ENCODE peak calls at places on chromosomes 12 and 14, in five cellular contexts. C, T, G, V and S are unnamed samples.

GRCh38 chr14:72605921-72606220 is 288.0 kb downstream of the DPF3 start:
- DNase-seq in C (no peak), T (no peak), G (no peak), V (no peak), S (no peak)

GRCh38 chr14:50038398-50039119 is 77.8 kb downstream of the VCPKMT start:
- DNase-seq in C (no peak), T (no peak), G (peak; percentile 91), V (no peak), S (no peak)

GRCh38 chr12:6827982-6828670 is at the start of gene P3H3:
- DNase-seq in C (peak; percentile 46), T (peak; percentile 58), G (peak; percentile 69), V (peak; percentile 71), S (no peak)

GRCh38 chr12:114873656-114874055 is 189.7 kb upstream of the TBX3 start:
- DNase-seq in C (no peak), T (no peak), G (no peak), V (no peak), S (no peak)

GRCh38 chr12:59650594-59651229 is 54.9 kb downstream of the SLC16A7 start:
- DNase-seq in C (peak; percentile 3), T (no peak), G (peak; percentile 7), V (peak; percentile 14), S (no peak)

GRCh38 chr14:39488600-39488999 is 56.4 kb upstream of the FBXO33 start:
- DNase-seq in C (no peak), T (no peak), G (peak; percentile 14), V (no peak), S (no peak)

GRCh38 chr12:124416516-124417395 is 121.9 kb downstream of the RFLNA start:
- DNase-seq in C (no peak), T (no peak), G (no peak), V (no peak), S (no peak)

GRCh38 chr12:52646613-52647012 is 5.4 kb downstream of the KRT2 start:
- DNase-seq in C (no peak), T (no peak), G (no peak), V (no peak), S (no peak)

GRCh38 chr14:75011356-75012097 is 8.8 kb downstream of the EIF2B2 start:
- DNase-seq in C (no peak), T (no peak), G (peak; percentile 62), V (no peak), S (no peak)

GRCh38 chr12:86389949-86390348 is 133.8 kb upstream of the MGAT4C start:
- DNase-seq in C (no peak), T (no peak), G (no peak), V (no peak), S (no peak)

GRCh38 chr12:57319678-57320469 is 68.9 kb upstream of the STAC3 start:
- DNase-seq in C (no peak), T (no peak), G (no peak), V (no peak), S (no peak)

GRCh38 chr14:71320734-71321555 is 413.7 kb downstream of the PCNX1 start:
- DNase-seq in C (peak; percentile 59), T (peak; percentile 77), G (peak; percentile 85), V (peak; percentile 71), S (no peak)

GRCh38 chr14:54882521-54882920 is 20.1 kb downstream of the GCH1 start:
- DNase-seq in C (no peak), T (no peak), G (no peak), V (no peak), S (no peak)

GRCh38 chr14:67268456-67269115 is 27.4 kb downstream of the PALS1 start:
- DNase-seq in C (no peak), T (no peak), G (no peak), V (no peak), S (no peak)

GRCh38 chr14:74907744-74908143 is 15.3 kb downstream of the RPS6KL1 start:
- DNase-seq in C (no peak), T (no peak), G (no peak), V (no peak), S (no peak)

GRCh38 chr12:510071-510825 is 50.5 kb downstream of the B4GALNT3 start:
- DNase-seq in C (no peak), T (no peak), G (no peak), V (peak; percentile 93), S (no peak)

GRCh38 chr14:93787465-93788306 is 599 bp downstream of the PRIMA1 start:
- DNase-seq in C (no peak), T (no peak), G (no peak), V (no peak), S (no peak)

GRCh38 chr14:31489680-31490079 is 1.8 kb upstream of the GPR33 start:
- DNase-seq in C (no peak), T (no peak), G (no peak), V (no peak), S (no peak)

GRCh38 chr14:27386391-27386790 is 788.6 kb upstream of the NOVA1 start:
- DNase-seq in C (no peak), T (no peak), G (no peak), V (no peak), S (no peak)

GRCh38 chr14:33839193-33840076 is 111.4 kb downstream of the EGLN3 start:
- DNase-seq in C (peak; percentile 69), T (peak; percentile 46), G (peak; percentile 79), V (peak; percentile 47), S (peak; percentile 31)

GRCh38 chr12:58491296-58491695 is 429.0 kb downstream of the LRIG3 start:
- DNase-seq in C (no peak), T (no peak), G (peak; percentile 60), V (no peak), S (no peak)